ENCODE peak calls at places on chromosomes 6 and 20, in four cellular contexts. B is ovary; J is CD8-positive, alpha-beta T cell; H is osteoblast. P is an unnamed sample. For H3K4me1, the result is how much of the 10 kb centered on the place peaks cover.

GRCh38 chr20:47319517-47320252 is 36.8 kb downstream of the ZMYND8 start:
- DNase-seq in H (peak), B (peak), J (no peak), P (peak)

GRCh38 chr6:81777586-81778268 is 25.2 kb upstream of the TENT5A start:
- DNase-seq in H (no peak), J (no peak), B (no peak), P (no peak)

GRCh38 chr20:48155231-48155630 is 369.9 kb upstream of the SULF2 start:
- DNase-seq in H (no peak), B (no peak), J (no peak), P (no peak)

GRCh38 chr6:164068533-164068932 is 654.0 kb downstream of the QKI start:
- DNase-seq in B (no peak), H (no peak), J (no peak), P (no peak)

GRCh38 chr20:1489764-1490436 is 1.3 kb downstream of the SIRPB2 start:
- DNase-seq in B (no peak), J (no peak), H (no peak), P (no peak)

GRCh38 chr20:39795401-39796272 is 833.5 kb downstream of the DHX35 start:
- DNase-seq in H (no peak), B (no peak), J (no peak), P (no peak)

GRCh38 chr6:79810878-79811277 is 136.5 kb downstream of the ELOVL4 start:
- DNase-seq in H (no peak), J (no peak), B (no peak), P (no peak)

GRCh38 chr6:123808556-123808955 is 4.9 kb downstream of the NKAIN2 start:
- DNase-seq in J (no peak), H (no peak), B (no peak), P (no peak)

GRCh38 chr6:40713002-40713719 is 126.0 kb upstream of the LRFN2 start:
- DNase-seq in B (no peak), J (no peak), H (no peak), P (no peak)

GRCh38 chr6:85506441-85507093 is 56.7 kb downstream of the NT5E start:
- DNase-seq in H (no peak), B (no peak), J (no peak), P (no peak)

GRCh38 chr6:148457137-148457842 is 114.7 kb downstream of the SASH1 start:
- DNase-seq in J (no peak), B (no peak), H (peak), P (no peak)

GRCh38 chr6:108165714-108166663 is at the start of gene NR2E1:
- DNase-seq in B (no peak), H (peak), J (no peak), P (no peak)

DNA sequence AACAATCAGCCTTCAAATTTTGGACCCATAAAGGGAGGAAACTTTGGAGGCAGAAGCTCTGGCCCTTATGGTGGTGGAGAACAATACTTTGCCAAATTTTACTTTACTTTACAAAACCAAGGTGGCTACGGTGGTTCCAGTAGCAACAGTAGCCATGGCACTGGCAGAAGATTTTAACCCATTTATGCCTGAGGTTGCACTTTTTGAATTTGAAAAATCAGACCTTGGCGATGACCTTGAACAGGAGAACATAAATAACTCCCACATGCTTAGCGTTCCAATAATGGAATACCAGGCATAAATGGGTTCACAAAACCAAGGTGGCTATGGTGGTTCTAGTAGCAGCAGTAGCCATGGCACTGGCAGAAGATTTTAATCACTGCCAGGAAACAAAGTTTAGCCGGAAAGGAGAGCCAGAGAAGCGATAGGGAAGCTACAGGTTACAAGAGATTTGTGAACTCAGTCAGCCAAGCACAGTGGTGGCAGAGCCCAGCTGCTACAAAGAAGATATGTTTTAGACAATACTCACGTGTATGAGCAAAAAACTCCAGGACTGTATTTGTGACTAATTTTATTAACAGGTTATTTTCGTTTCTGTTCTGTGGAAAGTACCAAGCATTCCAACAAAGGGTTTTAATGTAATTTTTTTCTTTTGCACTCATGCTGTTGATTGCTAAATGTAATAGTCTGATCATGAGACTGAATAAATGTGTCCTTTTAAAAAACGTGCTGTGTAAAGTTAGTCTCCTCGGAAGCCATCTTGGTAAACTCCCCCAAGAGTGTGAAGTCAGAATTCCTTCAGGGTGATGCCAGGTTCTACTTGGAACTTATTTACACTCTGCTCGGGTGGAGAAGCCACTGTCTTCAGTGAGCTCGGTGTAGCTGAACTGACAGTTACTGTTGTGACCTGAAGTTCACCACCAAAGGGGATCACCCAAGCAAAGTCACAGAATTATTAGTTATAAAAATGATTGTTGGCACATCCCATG is 6.7 kb downstream of the SFT2D1 start:
- DNase-seq in J (no peak), B (no peak), H (no peak), P (no peak)
- H3K4me1 ChIP-seq in J (half or more), B (under half), H (under half), P (under half)

DNA sequence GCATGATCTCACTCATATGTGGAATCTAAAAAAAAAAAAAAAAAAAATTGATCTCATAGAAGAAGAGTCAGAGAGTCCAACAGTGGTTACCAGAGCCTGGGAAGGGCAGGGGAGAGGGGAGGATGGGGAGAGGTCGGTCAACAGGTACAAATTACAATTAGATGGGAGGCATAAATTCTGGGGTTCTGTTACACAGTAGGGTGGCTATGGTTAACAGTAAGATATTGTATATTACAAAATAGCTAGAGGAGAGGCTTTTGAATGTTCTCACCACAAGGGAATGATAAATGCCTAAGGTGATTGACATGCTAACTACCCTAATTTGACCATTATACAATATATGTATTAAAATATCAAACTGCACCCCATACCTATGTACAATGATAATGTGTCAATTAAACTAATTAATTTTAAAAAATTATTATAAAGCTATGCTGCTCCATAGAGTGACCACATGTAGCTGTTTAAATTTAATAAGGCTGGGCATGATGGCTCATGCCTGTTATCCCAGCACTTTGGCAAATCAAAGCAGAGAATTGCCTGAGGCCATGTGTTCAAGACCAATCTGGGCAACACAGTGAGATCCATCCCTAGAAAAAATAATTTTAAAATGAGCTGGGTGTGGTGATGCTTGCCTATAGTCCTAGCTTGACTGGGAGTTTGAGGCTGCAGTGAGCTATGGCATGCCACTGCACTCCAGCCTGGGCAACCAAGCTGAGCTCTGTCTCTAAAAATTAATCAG is 70.9 kb downstream of the SNX5 start:
- DNase-seq in B (no peak), H (no peak), J (no peak), P (no peak)
- H3K4me1 ChIP-seq in B (under half), H (under half), J (under half), P (under half)

DNA sequence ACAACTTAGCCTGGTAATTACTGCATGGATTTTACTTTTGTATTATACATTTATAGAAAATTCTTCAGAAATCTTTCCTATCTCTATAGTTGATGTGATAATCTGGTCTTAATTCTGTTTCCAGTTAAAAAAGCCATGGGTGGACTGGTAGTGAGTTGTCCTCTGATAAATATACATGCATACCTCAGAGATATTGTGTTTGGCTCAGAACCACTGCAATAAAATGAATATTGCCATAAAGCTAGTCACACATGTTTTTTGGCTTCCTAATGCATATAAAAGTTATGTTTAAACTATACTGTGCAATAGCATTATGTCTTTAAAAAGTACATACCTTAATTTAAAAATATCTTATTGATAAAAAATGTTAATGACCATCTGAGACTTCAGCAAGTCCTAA is 708.6 kb upstream of the MARCKS start:
- DNase-seq in J (no peak), H (no peak), B (no peak), P (no peak)
- H3K4me1 ChIP-seq in J (under half), H (under half), B (under half), P (under half)

GRCh38 chr6:33428219-33428890 is 8.5 kb downstream of the SYNGAP1 start:
- DNase-seq in B (no peak), J (peak), H (peak), P (peak)

GRCh38 chr6:33430991-33431879 is 11.4 kb downstream of the SYNGAP1 start:
- DNase-seq in H (peak), J (peak), B (peak), P (peak)

GRCh38 chr6:33430334-33430733 is 10.5 kb downstream of the SYNGAP1 start:
- DNase-seq in H (no peak), B (no peak), J (no peak), P (no peak)

GRCh38 chr6:33428891-33429744 is 9.3 kb downstream of the SYNGAP1 start:
- DNase-seq in J (no peak), H (no peak), B (no peak), P (no peak)

DNA sequence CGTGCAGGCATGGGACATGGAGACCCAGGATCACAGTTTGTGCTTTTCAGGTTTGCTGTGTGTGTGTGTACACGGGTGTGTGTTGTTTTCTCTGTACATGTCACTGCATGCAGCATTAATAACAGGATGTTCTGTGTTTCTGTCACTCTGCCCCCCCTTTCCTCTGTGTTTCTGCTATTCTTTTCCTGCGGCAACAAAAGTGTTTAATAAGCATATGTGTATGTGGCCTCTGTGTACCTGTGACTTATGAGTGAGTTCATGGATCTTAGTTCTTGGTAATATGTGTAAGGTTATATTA is 9.8 kb downstream of the SYNGAP1 start:
- DNase-seq in H (no peak), J (no peak), B (no peak), P (no peak)
- H3K4me1 ChIP-seq in H (under half), J (half or more), B (under half), P (half or more)

GRCh38 chr20:61916318-61916891 is 149.3 kb downstream of the TAF4 start:
- DNase-seq in B (no peak), J (no peak), H (no peak), P (no peak)

GRCh38 chr20:61919239-61919638 is 146.4 kb downstream of the TAF4 start:
- DNase-seq in H (no peak), B (no peak), J (no peak), P (no peak)

GRCh38 chr20:61915101-61915500 is 150.6 kb downstream of the TAF4 start:
- DNase-seq in H (no peak), B (no peak), J (no peak), P (no peak)

GRCh38 chr20:61918548-61918947 is 147.1 kb downstream of the TAF4 start:
- DNase-seq in B (no peak), J (no peak), H (no peak), P (no peak)

DNA sequence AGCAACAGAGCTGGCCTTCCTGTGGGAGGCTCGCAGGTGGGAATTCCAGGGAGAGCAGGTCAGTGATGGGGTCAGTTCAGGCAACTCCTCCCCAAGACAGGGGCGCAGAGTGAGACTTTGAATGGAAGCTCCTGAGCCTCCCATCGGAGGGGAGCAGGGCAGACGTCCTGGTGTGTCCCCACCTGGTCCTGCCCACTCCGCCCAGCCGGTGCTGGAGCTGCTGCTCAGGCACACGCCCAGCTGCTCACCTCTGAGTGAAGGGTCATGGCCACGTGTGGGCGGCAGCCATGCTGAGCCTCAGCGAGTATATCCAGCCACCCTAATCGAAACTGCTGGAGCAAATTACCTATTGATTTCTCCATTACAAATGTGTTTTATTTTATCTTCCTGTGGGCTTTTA is 148.2 kb downstream of the TAF4 start:
- DNase-seq in H (no peak), B (no peak), J (no peak), P (no peak)
- H3K4me1 ChIP-seq in H (under half), B (under half), J (under half), P (under half)

GRCh38 chr6:24925661-24926060 is 10.1 kb downstream of the RIPOR2 start:
- DNase-seq in J (no peak), B (no peak), H (no peak), P (no peak)
- H3K4me1 ChIP-seq in J (half or more), B (under half), H (under half), P (under half)

DNA sequence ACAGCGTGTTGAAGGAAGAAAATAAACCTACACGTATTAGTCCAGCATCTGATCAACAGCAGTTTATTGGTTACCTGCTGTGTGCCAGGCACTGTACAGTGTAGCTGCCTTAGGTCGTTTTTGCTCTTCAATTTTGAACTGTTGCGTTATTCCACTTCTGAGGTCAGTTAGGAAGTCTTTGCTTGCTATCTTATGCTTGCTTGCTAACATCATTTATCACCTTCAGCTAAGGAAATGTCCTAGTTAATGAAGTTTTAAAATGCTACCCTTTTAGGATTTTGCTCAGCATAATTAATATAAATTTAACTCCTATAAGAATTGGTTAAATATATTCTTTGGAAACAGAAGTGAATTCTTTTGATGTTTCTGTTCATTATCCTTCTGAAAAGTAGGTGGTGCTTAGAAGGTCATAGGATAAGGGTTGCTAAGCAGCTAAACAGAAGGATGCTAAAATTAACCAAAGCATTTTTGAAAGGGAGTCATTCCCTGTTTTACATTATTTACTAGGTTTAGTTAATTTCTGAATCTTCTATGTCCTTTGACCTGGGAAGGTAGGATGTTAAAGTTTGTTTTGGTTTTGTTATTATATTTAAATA is 3.4 kb downstream of the RREB1 start:
- DNase-seq in B (no peak), J (peak), H (peak), P (no peak)
- H3K4me1 ChIP-seq in B (under half), J (half or more), H (under half), P (under half)

DNA sequence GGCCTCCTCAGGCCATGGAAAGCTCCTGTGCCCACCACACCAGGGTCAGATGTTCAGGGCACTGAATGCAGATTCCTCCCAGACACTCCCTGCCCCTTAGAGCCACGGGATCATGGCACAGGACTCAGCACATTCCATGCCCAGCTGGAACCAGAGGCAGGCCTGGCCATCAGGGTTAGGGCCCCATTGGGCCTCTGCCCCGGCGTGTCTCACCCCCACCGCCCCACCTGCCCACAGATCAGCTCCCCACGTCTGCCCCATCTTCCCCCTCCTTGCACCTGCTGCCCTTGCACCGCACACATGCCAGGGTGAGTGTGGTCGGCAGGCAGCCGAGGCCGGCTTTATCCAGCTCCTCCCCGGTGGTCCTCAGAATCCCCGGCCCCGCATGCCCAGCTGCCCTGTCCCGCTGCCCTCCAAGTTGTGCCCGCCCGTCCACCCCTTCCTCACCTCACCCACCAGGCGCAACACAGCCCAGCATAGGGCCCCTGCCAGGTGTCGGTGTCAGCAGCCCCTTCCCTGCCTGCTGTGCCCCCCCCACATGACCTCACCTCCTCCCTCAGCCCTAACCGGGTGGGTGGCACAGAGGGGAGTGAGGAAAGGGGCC is 2.2 kb upstream of the SRMS start:
- DNase-seq in J (no peak), H (no peak), B (no peak), P (no peak)
- H3K4me1 ChIP-seq in J (under half), H (under half), B (under half), P (under half)

DNA sequence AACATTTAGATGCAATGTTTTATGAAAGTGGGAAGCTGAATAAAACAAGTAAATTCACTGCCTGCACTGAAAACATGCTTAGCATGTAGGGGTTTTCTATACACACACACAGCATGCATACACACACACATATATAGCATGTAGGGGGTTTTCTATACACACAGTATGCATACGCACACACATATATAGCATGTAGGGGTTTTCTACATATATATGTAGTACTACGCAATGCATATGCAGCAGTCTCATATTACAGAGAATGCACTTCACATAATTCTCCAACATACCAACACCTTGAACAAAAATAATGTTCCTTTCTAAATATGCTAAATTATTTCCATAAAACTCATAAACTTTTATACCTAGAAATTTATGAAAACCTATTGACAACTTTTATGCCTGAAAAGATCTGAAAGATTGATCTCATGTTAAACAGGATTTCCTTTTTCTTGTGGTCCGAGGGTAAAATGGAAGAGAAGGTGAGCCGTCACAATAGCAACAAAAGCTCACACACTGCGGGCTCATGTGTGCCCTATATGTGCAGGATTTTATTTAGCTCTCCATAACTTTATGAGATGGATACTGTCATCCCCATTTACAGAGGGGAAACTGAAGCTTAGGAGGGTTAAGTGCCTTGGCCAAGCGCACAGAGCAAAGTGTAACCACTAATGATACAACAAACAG is 81.9 kb upstream of the TULP1 start:
- DNase-seq in J (no peak), B (no peak), H (no peak), P (no peak)
- H3K4me1 ChIP-seq in J (half or more), B (under half), H (under half), P (under half)

GRCh38 chr20:57392512-57393271 is 1.5 kb downstream of the RBM38 start:
- DNase-seq in J (peak), H (peak), B (no peak), P (no peak)
- H3K4me1 ChIP-seq in J (half or more), H (under half), B (under half), P (half or more)

P was measured in cardiac muscle cell.